ENCODE peak calls at places on chromosomes 6 and 20, in five cellular contexts. M is upper lobe of right lung, C is Peyer's patch, Z is psoas muscle, N is ovary. X is an unnamed sample. For H3K36me3, the result is how much of the 10 kb centered on the place peaks cover.

GRCh38 chr6:84026721-84027164 is 6.8 kb upstream of the MRAP2 start:
- DNase-seq in M (no peak), C (no peak), Z (no peak), N (no peak), X (no peak)

GRCh38 chr6:4355241-4355640 is 219.9 kb upstream of the ECI2 start:
- DNase-seq in M (no peak), C (no peak), Z (no peak), N (no peak), X (no peak)

GRCh38 chr6:43125119-43125518 is 46.0 kb upstream of the SRF start:
- DNase-seq in M (no peak), C (no peak), Z (no peak), N (peak), X (no peak)

GRCh38 chr20:42598586-42598985 is 591.1 kb downstream of the PTPRT start:
- DNase-seq in M (no peak), C (no peak), Z (no peak), N (no peak), X (no peak)

GRCh38 chr6:32436995-32437836 is 2.5 kb upstream of the HLA-DRA start:
- DNase-seq in M (no peak), C (no peak), Z (no peak), N (no peak), X (no peak)

GRCh38 chr6:121748376-121748775 is 312.9 kb downstream of the GJA1 start:
- DNase-seq in M (no peak), C (no peak), Z (no peak), N (no peak), X (no peak)

GRCh38 chr6:161195418-161195817 is 78.4 kb downstream of the AGPAT4 start:
- DNase-seq in M (no peak), C (no peak), Z (no peak), N (no peak), X (no peak)

GRCh38 chr20:58511364-58511763 is 3.8 kb downstream of the APCDD1L start:
- DNase-seq in M (no peak), C (no peak), Z (no peak), N (no peak), X (no peak)

GRCh38 chr6:137915778-137916177 is 48.7 kb downstream of the TNFAIP3 start:
- DNase-seq in M (no peak), C (no peak), Z (no peak), N (no peak), X (no peak)

GRCh38 chr20:61737812-61738443 is 327.8 kb downstream of the TAF4 start:
- DNase-seq in M (no peak), C (no peak), Z (peak), N (no peak), X (no peak)

GRCh38 chr20:62308102-62308822 is 5.5 kb downstream of the ADRM1 start:
- DNase-seq in M (no peak), C (no peak), Z (peak), N (no peak), X (peak)

GRCh38 chr20:64115171-64115911 is 8.0 kb upstream of the NPBWR2 start:
- DNase-seq in M (peak), C (peak), Z (peak), N (no peak), X (no peak)

GRCh38 chr20:24761220-24762065 is 187.6 kb upstream of the CST7 start:
- DNase-seq in M (no peak), C (no peak), Z (no peak), N (peak), X (no peak)

GRCh38 chr6:46642928-46643751 is 9.5 kb downstream of the CYP39A1 start:
- DNase-seq in M (no peak), C (no peak), Z (no peak), N (no peak), X (no peak)

GRCh38 chr20:20658871-20659415 is 53.5 kb downstream of the RALGAPA2 start:
- DNase-seq in M (no peak), C (no peak), Z (no peak), N (no peak), X (no peak)

GRCh38 chr20:63736893-63737689 is 627 bp downstream of the LIME1 start:
- DNase-seq in M (peak), C (peak), Z (peak), N (peak), X (no peak)

GRCh38 chr6:19836799-19837510 is at the start of gene ID4:
- DNase-seq in M (peak), C (peak), Z (peak), N (peak), X (peak)

GRCh38 chr6:11231564-11232176 is 798 bp downstream of the NEDD9 start:
- DNase-seq in M (no peak), C (no peak), Z (no peak), N (no peak), X (no peak)

GRCh38 chr6:90003069-90003800 is 109.0 kb downstream of the GJA10 start:
- DNase-seq in M (no peak), C (no peak), Z (no peak), N (no peak), X (no peak)

GRCh38 chr6:125913864-125914351 is 42.7 kb upstream of the HINT3 start:
- DNase-seq in M (no peak), C (no peak), Z (no peak), N (no peak), X (no peak)

GRCh38 chr6:30793521-30794194 is 49.3 kb upstream of the IER3 start:
- DNase-seq in M (no peak), C (no peak), Z (no peak), N (no peak), X (no peak)

GRCh38 chr6:140354296-140354695 is 979.8 kb upstream of the CITED2 start:
- DNase-seq in M (no peak), C (no peak), Z (no peak), N (no peak), X (no peak)

GRCh38 chr20:62792182-62792939 is 3.9 kb upstream of the MRGBP start:
- DNase-seq in M (no peak), C (no peak), Z (no peak), N (no peak), X (no peak)

GRCh38 chr20:20446001-20446400 is 78.1 kb downstream of the INSM1 start:
- DNase-seq in M (no peak), C (no peak), Z (no peak), N (no peak), X (no peak)

GRCh38 chr6:25302156-25302555 is 23.0 kb downstream of the CARMIL1 start:
- DNase-seq in M (no peak), C (no peak), Z (no peak), N (no peak), X (no peak)

GRCh38 chr6:140660295-140660694 is 1285.8 kb upstream of the CITED2 start:
- DNase-seq in M (no peak), C (no peak), Z (no peak), N (no peak), X (no peak)

GRCh38 chr6:117169060-117169635 is 96.2 kb upstream of the VGLL2 start:
- DNase-seq in M (no peak), C (no peak), Z (no peak), N (no peak), X (no peak)

GRCh38 chr6:10719386-10720228 is 3.3 kb upstream of the TMEM14C start:
- DNase-seq in M (peak), C (no peak), Z (peak), N (peak), X (no peak)

GRCh38 chr20:61745397-61746146 is 320.1 kb downstream of the TAF4 start:
- DNase-seq in M (no peak), C (no peak), Z (peak), N (no peak), X (no peak)

GRCh38 chr20:45011108-45011526 is 44.8 kb downstream of the STK4 start:
- DNase-seq in M (no peak), C (peak), Z (no peak), N (peak), X (no peak)

GRCh38 chr20:57023007-57023406 is 243.4 kb downstream of the BMP7 start:
- DNase-seq in M (no peak), C (no peak), Z (no peak), N (no peak), X (no peak)

GRCh38 chr20:32578840-32579239 is 6.3 kb downstream of the NOL4L start:
- DNase-seq in M (no peak), C (no peak), Z (no peak), N (no peak), X (no peak)

GRCh38 chr20:3744806-3745685 is 12.6 kb downstream of the HSPA12B start:
- DNase-seq in M (peak), C (peak), Z (peak), N (peak), X (peak)

GRCh38 chr20:6525447-6526303 is 241.8 kb upstream of the BMP2 start:
- DNase-seq in M (no peak), C (no peak), Z (no peak), N (no peak), X (no peak)

GRCh38 chr20:48831702-48832422 is 4.1 kb upstream of the PREX1 start:
- DNase-seq in M (no peak), C (no peak), Z (peak), N (peak), X (peak)

GRCh38 chr20:35697696-35698297 is 1.4 kb downstream of the NFS1 start:
- DNase-seq in M (peak), C (no peak), Z (no peak), N (no peak), X (no peak)

GRCh38 chr6:89818977-89819335 is 638 bp downstream of the MDN1 start:
- DNase-seq in M (no peak), C (no peak), Z (no peak), N (no peak), X (no peak)

GRCh38 chr6:110996661-110997060 is 14.8 kb downstream of the RPF2 start:
- DNase-seq in M (no peak), C (no peak), Z (no peak), N (no peak), X (no peak)

GRCh38 chr6:111002350-111002749 is 20.5 kb downstream of the RPF2 start:
- DNase-seq in M (no peak), C (no peak), Z (no peak), N (no peak), X (no peak)

GRCh38 chr6:110999634-111000270 is 17.9 kb downstream of the RPF2 start:
- DNase-seq in M (no peak), C (no peak), Z (no peak), N (no peak), X (no peak)
- H3K36me3 ChIP-seq in M (half or more), C (half or more), Z (half or more), N (under half), X (half or more)

DNA sequence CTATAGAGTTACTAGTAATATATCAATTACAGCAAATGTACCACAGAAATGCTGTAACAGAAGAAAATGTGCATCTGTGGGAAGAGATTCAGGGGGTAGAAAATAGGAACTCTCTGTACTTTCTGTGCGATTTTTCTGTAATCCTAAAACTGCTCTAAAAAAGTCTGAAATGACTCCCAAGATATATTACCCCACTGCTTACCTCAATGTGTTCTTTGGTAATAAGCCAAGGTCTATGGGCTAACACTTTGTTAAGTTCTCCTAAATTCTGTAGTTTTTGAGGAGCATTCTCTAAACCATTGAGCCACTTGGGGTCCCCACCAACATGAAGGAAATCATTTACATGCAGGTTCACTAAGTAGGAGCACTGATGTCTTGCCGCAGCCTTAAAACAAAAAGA is 94.4 kb downstream of the SESN1 start:
- DNase-seq in M (no peak), C (no peak), Z (no peak), N (no peak), X (no peak)
- H3K27ac ChIP-seq in M (no peak), C (no peak), Z (peak), N (no peak), X (no peak)

GRCh38 chr6:82220167-82220566 is 27.4 kb downstream of the IBTK start:
- DNase-seq in M (no peak), C (no peak), Z (no peak), N (no peak), X (no peak)
- H3K36me3 ChIP-seq in M (half or more), C (half or more), Z (half or more), N (under half), X (under half)

GRCh38 chr6:37242429-37243052 is 15.0 kb upstream of the TBC1D22B start:
- DNase-seq in M (no peak), C (no peak), Z (no peak), N (peak), X (peak)

GRCh38 chr6:37242042-37242428 is 15.5 kb upstream of the TBC1D22B start:
- DNase-seq in M (no peak), C (no peak), Z (no peak), N (peak), X (no peak)

GRCh38 chr6:37239950-37240713 is 17.4 kb upstream of the TBC1D22B start:
- DNase-seq in M (peak), C (peak), Z (peak), N (peak), X (no peak)

GRCh38 chr6:37239511-37239910 is 18.1 kb upstream of the TBC1D22B start:
- DNase-seq in M (no peak), C (no peak), Z (no peak), N (no peak), X (no peak)

DNA sequence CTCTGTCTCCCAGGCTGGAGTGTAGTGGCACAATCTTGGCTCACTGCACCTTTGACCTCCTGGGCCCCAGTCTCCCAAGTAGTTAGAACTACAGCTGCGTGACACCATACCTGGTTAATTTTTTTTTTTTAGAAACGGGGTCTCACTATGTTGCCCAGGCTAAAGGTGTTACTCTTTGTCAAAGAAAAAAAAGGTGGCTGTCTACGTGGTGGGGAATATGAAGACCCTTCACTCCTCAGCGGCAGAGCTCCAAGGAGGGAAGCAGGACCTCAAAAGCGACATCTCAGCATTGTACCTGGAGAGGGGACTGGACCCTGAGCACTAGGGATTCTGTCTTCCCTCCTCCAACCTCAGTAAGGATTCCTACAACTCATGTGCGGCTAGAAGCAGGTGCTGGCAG is 16.4 kb upstream of the TBC1D22B start:
- DNase-seq in M (no peak), C (no peak), Z (no peak), N (no peak), X (no peak)
- H3K27ac ChIP-seq in M (no peak), C (peak), Z (peak), N (peak), X (no peak)

GRCh38 chr20:13813910-13814309 is 29.1 kb downstream of the NDUFAF5 start:
- DNase-seq in M (no peak), C (no peak), Z (no peak), N (no peak), X (no peak)

GRCh38 chr20:13816757-13817156 is 31.9 kb downstream of the NDUFAF5 start:
- DNase-seq in M (no peak), C (no peak), Z (no peak), N (no peak), X (no peak)

GRCh38 chr20:13814672-13815071 is 29.8 kb downstream of the NDUFAF5 start:
- DNase-seq in M (no peak), C (no peak), Z (no peak), N (no peak), X (no peak)

GRCh38 chr20:13819885-13820645 is 35.2 kb downstream of the NDUFAF5 start:
- DNase-seq in M (no peak), C (no peak), Z (peak), N (peak), X (no peak)

GRCh38 chr20:13817342-13817741 is 32.5 kb downstream of the NDUFAF5 start:
- DNase-seq in M (no peak), C (no peak), Z (no peak), N (no peak), X (no peak)
- H3K36me3 ChIP-seq in M (half or more), C (half or more), Z (half or more), N (under half), X (under half)

GRCh38 chr6:16473908-16474791 is 235.8 kb downstream of the GMPR start:
- DNase-seq in M (no peak), C (no peak), Z (no peak), N (no peak), X (no peak)
- H3K27ac ChIP-seq in M (no peak), C (no peak), Z (no peak), N (no peak), X (no peak)

DNA sequence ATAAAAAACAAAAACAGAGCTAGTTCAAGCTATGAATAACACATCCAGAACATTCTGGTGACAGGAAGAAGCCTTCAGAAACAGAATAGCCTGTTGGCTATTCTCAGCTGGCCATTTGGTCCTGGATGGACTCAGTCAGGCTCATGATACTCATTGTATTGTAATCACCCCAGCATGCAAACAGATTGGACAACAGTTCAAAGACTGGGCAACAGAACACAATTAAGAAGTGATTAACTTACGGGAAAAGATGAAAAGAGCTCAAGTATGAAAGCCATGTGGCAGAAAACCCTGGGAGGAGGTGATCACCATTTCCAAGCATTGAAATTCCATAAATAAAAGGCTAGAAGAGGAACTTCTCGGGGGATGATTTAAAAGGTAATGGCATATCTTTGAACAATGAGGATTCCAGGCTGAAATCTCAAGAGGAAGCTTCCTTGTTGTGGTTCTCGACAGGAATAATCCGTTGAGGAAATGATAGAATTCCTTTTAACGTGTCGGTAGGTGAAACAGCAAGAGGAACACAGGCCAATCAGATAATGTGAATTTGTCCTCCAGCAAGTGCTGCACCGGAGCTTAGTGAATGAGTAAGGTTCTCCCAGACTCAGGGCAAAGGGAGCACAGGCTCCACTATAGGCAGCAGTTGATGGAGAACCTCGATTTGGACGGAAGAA is 172.4 kb downstream of the BCAS1 start:
- DNase-seq in M (no peak), C (no peak), Z (no peak), N (no peak), X (no peak)
- H3K36me3 ChIP-seq in M (under half), C (under half), Z (under half), N (under half), X (under half)

DNA sequence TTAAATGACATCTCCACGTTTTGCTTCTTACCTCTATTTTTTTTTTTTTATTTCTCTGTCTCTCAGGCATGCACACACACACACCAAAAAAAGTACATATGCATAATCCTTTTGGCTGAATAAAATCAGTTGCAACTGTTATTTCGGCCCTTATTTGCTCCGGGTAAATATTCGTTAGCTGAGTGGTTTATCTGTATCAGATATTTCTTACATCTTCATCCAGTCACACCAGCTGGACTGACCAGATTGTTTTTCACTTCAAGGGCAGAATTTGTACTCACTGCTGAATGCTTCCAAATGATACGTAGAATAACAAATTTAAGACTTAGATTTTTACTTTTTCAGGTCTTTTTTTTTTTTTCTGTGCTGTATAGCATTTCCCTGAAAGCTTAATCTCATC is 45.5 kb downstream of the PTPN1 start:
- DNase-seq in M (no peak), C (no peak), Z (no peak), N (no peak), X (no peak)
- H3K27ac ChIP-seq in M (no peak), C (no peak), Z (no peak), N (no peak), X (no peak)

GRCh38 chr6:160028487-160029275 is 59.8 kb downstream of the IGF2R start:
- DNase-seq in M (no peak), C (no peak), Z (no peak), N (no peak), X (no peak)

GRCh38 chr6:160027931-160028330 is 59.0 kb downstream of the IGF2R start:
- DNase-seq in M (no peak), C (no peak), Z (no peak), N (no peak), X (no peak)

GRCh38 chr6:160031442-160031841 is 62.6 kb downstream of the IGF2R start:
- DNase-seq in M (no peak), C (no peak), Z (no peak), N (no peak), X (no peak)

GRCh38 chr6:160030103-160030502 is 61.2 kb downstream of the IGF2R start:
- DNase-seq in M (peak), C (peak), Z (peak), N (peak), X (no peak)

GRCh38 chr6:160029525-160029924 is 60.6 kb downstream of the IGF2R start:
- DNase-seq in M (no peak), C (no peak), Z (no peak), N (no peak), X (no peak)
- H3K36me3 ChIP-seq in M (half or more), C (half or more), Z (half or more), N (under half), X (half or more)